ENCODE peak calls at places on chromosomes 3 and 15, in five cellular contexts. B is left lung; T is heart left ventricle; X is mesenchymal stem cell; H is naive thymus-derived CD4-positive, alpha-beta T cell. S is an unnamed sample.

GRCh38 chr3:105842943-105843342 is 25.9 kb downstream of the CBLB start:
- DNase-seq in B (no peak), T (no peak), X (peak; percentile 50), H (no peak), S (no peak)

GRCh38 chr3:16338999-16339398 is 74.0 kb downstream of the OXNAD1 start:
- DNase-seq in B (no peak), T (no peak), X (peak; percentile 98), H (no peak), S (peak; percentile 34)

GRCh38 chr3:186514296-186515002 is 29.7 kb downstream of the CRYGS start:
- DNase-seq in B (no peak), T (no peak), X (peak; percentile 6), H (no peak), S (no peak)

GRCh38 chr15:79824321-79824720 is 72.5 kb downstream of the MTHFS start:
- DNase-seq in B (no peak), T (no peak), X (no peak), H (no peak), S (no peak)

GRCh38 chr3:104960579-104960978 is 406.1 kb upstream of the ALCAM start:
- DNase-seq in B (no peak), T (no peak), X (no peak), H (no peak), S (no peak)

GRCh38 chr3:43243590-43244587 is 42.5 kb upstream of the SNRK start:
- DNase-seq in B (no peak), T (no peak), X (no peak), H (no peak), S (no peak)

GRCh38 chr3:23017800-23018199 is 185.3 kb upstream of the UBE2E2 start:
- DNase-seq in B (no peak), T (no peak), X (no peak), H (no peak), S (no peak)

GRCh38 chr15:35013370-35013769 is 25.3 kb upstream of the ZNF770 start:
- DNase-seq in B (no peak), T (no peak), X (no peak), H (no peak), S (no peak)

GRCh38 chr3:33063651-33064051 is 33.3 kb downstream of the GLB1 start:
- DNase-seq in B (no peak), T (no peak), X (no peak), H (no peak), S (peak; percentile 35)

GRCh38 chr3:50365080-50365841 is 5.9 kb upstream of the TMEM115 start:
- DNase-seq in B (peak; percentile 89), T (peak; percentile 87), X (peak; percentile 66), H (peak; percentile 92), S (peak; percentile 94)

GRCh38 chr3:161096771-161097367 is 8.3 kb downstream of the B3GALNT1 start:
- DNase-seq in B (no peak), T (no peak), X (peak; percentile 28), H (peak; percentile 19), S (no peak)

GRCh38 chr15:101242999-101243336 is 8.9 kb downstream of the CHSY1 start:
- DNase-seq in B (no peak), T (no peak), X (no peak), H (no peak), S (no peak)

GRCh38 chr3:81452406-81452805 is 309.0 kb downstream of the GBE1 start:
- DNase-seq in B (no peak), T (no peak), X (no peak), H (no peak), S (no peak)

GRCh38 chr3:177056927-177057326 is 140.4 kb downstream of the TBL1XR1 start:
- DNase-seq in B (no peak), T (no peak), X (no peak), H (no peak), S (no peak)

GRCh38 chr15:41128174-41128902 is 12.3 kb upstream of the INO80 start:
- DNase-seq in B (no peak), T (no peak), X (no peak), H (no peak), S (no peak)

GRCh38 chr3:12886106-12886679 is 44.8 kb upstream of the RPL32 start:
- DNase-seq in B (no peak), T (peak; percentile 2), X (no peak), H (no peak), S (no peak)

GRCh38 chr3:43866529-43867353 is 176.0 kb downstream of the ABHD5 start:
- DNase-seq in B (no peak), T (no peak), X (peak; percentile 75), H (no peak), S (no peak)

GRCh38 chr15:75403892-75404291 is 35.5 kb upstream of the MAN2C1 start:
- DNase-seq in B (no peak), T (no peak), X (no peak), H (no peak), S (no peak)

GRCh38 chr3:38985981-38986380 is 65.8 kb downstream of the SCN11A start:
- DNase-seq in B (peak; percentile 36), T (no peak), X (peak; percentile 89), H (no peak), S (no peak)

GRCh38 chr15:92306662-92307061 is 87.0 kb upstream of the ST8SIA2 start:
- DNase-seq in B (no peak), T (no peak), X (no peak), H (no peak), S (no peak)

GRCh38 chr3:41705893-41706292 is 256.0 kb downstream of the ULK4 start:
- DNase-seq in B (no peak), T (no peak), X (no peak), H (no peak), S (no peak)

GRCh38 chr3:125582707-125583106 is 12.6 kb downstream of the OSBPL11 start:
- DNase-seq in B (no peak), T (no peak), X (no peak), H (no peak), S (no peak)

GRCh38 chr3:196274585-196274984 is 12.9 kb downstream of the PCYT1A start:
- DNase-seq in B (no peak), T (no peak), X (peak; percentile 41), H (peak; percentile 20), S (peak; percentile 45)

GRCh38 chr3:186929676-186930075 is 650 bp upstream of the ST6GAL1 start:
- DNase-seq in B (no peak), T (no peak), X (no peak), H (no peak), S (no peak)

GRCh38 chr3:15148614-15149013 is 49.7 kb upstream of the RBSN start:
- DNase-seq in B (peak; percentile 33), T (no peak), X (peak; percentile 24), H (no peak), S (no peak)

GRCh38 chr3:124413989-124414598 is 316.2 kb upstream of the UMPS start:
- DNase-seq in B (no peak), T (no peak), X (no peak), H (no peak), S (no peak)

GRCh38 chr3:188292827-188293226 is 138.9 kb downstream of the LPP start:
- DNase-seq in B (no peak), T (no peak), X (no peak), H (no peak), S (no peak)

GRCh38 chr3:188295876-188296275 is 141.9 kb downstream of the LPP start:
- DNase-seq in B (no peak), T (no peak), X (no peak), H (no peak), S (no peak)

GRCh38 chr3:188294113-188294512 is 140.2 kb downstream of the LPP start:
- DNase-seq in B (no peak), T (no peak), X (no peak), H (no peak), S (no peak)

GRCh38 chr3:188296761-188297689 is 143.1 kb downstream of the LPP start:
- DNase-seq in B (peak; percentile 54), T (peak; percentile 30), X (peak; percentile 84), H (no peak), S (no peak)

DNA sequence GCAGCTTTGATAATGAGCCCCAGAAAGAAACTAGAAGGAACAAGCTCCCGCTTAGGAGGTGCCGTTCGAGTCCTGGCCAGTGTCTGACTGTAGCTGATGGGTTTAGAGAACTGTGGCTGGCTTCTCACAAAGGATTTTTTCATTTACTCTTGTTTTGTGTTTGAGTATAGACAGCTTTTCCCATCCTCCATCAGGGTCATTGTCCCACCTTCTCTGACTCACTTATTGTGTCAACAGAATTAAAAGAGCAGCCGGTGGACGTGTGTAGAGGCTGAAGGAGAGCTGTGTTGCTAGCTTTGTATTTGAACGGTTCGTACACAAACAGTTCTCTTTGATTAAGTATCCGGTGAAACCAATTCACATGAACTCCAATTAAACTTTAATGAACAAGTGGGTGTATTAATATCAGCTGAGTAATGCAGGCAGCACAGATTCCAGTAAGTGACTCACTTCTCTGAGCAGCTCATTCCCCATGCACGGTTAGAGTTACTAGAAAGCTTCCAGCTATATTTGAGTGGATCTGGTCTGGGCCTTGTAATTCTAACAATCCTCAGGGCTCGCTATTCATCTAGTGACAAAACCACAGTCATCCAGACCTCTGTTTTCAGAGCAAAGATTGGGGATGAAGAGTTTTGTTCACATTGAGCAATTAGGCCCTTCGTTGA is 141.0 kb downstream of the LPP start:
- DNase-seq in B (no peak), T (peak; percentile 52), X (peak; percentile 97), H (no peak), S (no peak)
- H3K27ac ChIP-seq in B (peak overlapping the region; percentile 52), T (peak overlapping the region; percentile 55), X (peak overlapping the region; percentile 82), H (no peak overlapping the region), S (no peak overlapping the region)

GRCh38 chr3:172343117-172343516 is 105.1 kb downstream of the GHSR start:
- DNase-seq in B (no peak), T (no peak), X (no peak), H (no peak), S (no peak)
- H3K4me1 ChIP-seq in B (no peaks in the 10 kb centered on the region), T (no peaks in the 10 kb centered on the region), X (no peaks in the 10 kb centered on the region), H (no peaks in the 10 kb centered on the region), S (no peaks in the 10 kb centered on the region)

GRCh38 chr15:56533741-56534416 is 68.9 kb upstream of the MNS1 start:
- DNase-seq in B (no peak), T (no peak), X (no peak), H (no peak), S (no peak)

GRCh38 chr15:56528136-56528535 is 63.2 kb upstream of the MNS1 start:
- DNase-seq in B (no peak), T (no peak), X (no peak), H (no peak), S (no peak)

GRCh38 chr15:56537881-56538280 is 72.9 kb upstream of the MNS1 start:
- DNase-seq in B (peak; percentile 35), T (no peak), X (no peak), H (peak; percentile 16), S (peak; percentile 7)

DNA sequence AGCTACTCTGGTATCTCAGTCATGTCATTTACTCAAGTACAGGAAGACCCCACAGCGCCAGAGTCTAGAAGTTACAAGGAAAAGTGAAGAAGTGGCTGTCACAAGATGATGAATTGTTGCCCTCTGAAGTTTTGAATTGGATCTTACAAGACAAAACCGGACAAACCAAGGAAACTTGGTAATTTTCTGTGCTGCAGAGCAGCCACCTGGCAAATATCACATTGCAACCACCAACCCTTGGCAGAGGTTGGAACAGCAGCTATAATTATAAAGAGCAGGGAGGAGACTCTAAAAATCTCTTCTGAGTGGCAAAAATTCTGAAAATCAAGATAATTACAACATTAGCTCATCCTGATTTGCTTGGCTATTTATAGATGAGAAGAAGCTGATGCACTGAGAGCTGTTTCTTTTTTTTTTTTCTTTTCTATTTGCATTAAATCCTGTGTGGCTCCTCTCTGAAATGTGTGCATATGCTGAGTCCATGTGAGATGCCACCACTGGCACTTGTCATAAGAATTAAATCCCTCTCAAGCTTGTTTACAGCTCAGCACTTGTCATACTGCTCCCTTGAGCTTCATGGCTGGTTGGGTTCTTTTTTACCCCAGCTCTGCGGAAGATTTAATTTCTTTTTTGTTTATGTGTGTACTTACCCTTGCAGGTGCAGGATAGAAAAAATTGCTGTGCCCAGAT is 68.0 kb upstream of the MNS1 start:
- DNase-seq in B (no peak), T (no peak), X (peak; percentile 47), H (no peak), S (no peak)
- H3K27ac ChIP-seq in B (no peak overlapping the region), T (no peak overlapping the region), X (no peak overlapping the region), H (no peak overlapping the region), S (no peak overlapping the region)

GRCh38 chr3:29436612-29437313 is 155.9 kb downstream of the RBMS3 start:
- DNase-seq in B (no peak), T (no peak), X (no peak), H (no peak), S (no peak)
- H3K4me1 ChIP-seq in B (peaks cover 3% of the 10 kb centered on the region), T (no peaks in the 10 kb centered on the region), X (no peaks in the 10 kb centered on the region), H (no peaks in the 10 kb centered on the region), S (no peaks in the 10 kb centered on the region)